ENCODE peak calls at places on chromosome 4, in four cellular contexts. I is K562, M is HL-60, E is GM12878. D is an unnamed sample.

GRCh38 chr4:113094802-113095201 is 45.3 kb downstream of the ANK2 start:
- DNase-seq in I (peak; percentile 22), E (no peak), M (no peak), D (peak; percentile 3)

GRCh38 chr4:124783847-124784246 is 71.3 kb upstream of the ANKRD50 start:
- DNase-seq in M (no peak), E (no peak), I (no peak), D (no peak)

GRCh38 chr4:5836943-5837342 is 55.9 kb downstream of the CRMP1 start:
- DNase-seq in I (no peak), E (no peak), M (no peak), D (no peak)

GRCh38 chr4:78293348-78293747 is 236.2 kb downstream of the FRAS1 start:
- DNase-seq in E (no peak), M (no peak), I (no peak), D (no peak)

GRCh38 chr4:48949518-48950207 is 36.4 kb upstream of the CWH43 start:
- DNase-seq in E (no peak), I (no peak), M (no peak), D (no peak)

GRCh38 chr4:88033309-88033708 is 25.9 kb downstream of the PKD2 start:
- DNase-seq in E (no peak), M (no peak), I (peak; percentile 22), D (peak; percentile 28)

GRCh38 chr4:112173593-112174559 is 28.6 kb downstream of the FAM241A start:
- DNase-seq in I (no peak), M (no peak), E (no peak), D (no peak)

GRCh38 chr4:47068986-47069385 is 37.6 kb downstream of the GABRB1 start:
- DNase-seq in I (no peak), E (no peak), M (no peak), D (no peak)

GRCh38 chr4:38223306-38223705 is 263.1 kb downstream of the PTTG2 start:
- DNase-seq in M (no peak), E (no peak), I (no peak), D (no peak)

GRCh38 chr4:130233377-130234047 is 1137.6 kb downstream of the C4orf33 start:
- DNase-seq in I (no peak), M (no peak), E (peak; percentile 35), D (peak; percentile 0)

GRCh38 chr4:113008726-113009125 is 40.7 kb upstream of the ANK2 start:
- DNase-seq in M (no peak), I (no peak), E (no peak), D (no peak)

GRCh38 chr4:109957227-109957626 is 44.5 kb downstream of the EGF start:
- DNase-seq in M (no peak), E (no peak), I (no peak), D (no peak)

GRCh38 chr4:185542626-185543336 is 7.5 kb upstream of the PDLIM3 start:
- DNase-seq in M (no peak), I (no peak), E (no peak), D (no peak)

GRCh38 chr4:23382880-23383279 is 507.0 kb downstream of the PPARGC1A start:
- DNase-seq in M (peak; percentile 6), I (no peak), E (no peak), D (no peak)

GRCh38 chr4:139761461-139761860 is 95.8 kb downstream of the MGST2 start:
- DNase-seq in E (no peak), M (no peak), I (peak; percentile 18), D (peak; percentile 7)

GRCh38 chr4:182922551-182923284 is 5.5 kb upstream of the DCTD start:
- DNase-seq in E (no peak), I (no peak), M (no peak), D (no peak)

GRCh38 chr4:142155347-142155746 is 519.0 kb downstream of the IL15 start:
- DNase-seq in E (no peak), M (no peak), I (no peak), D (no peak)

GRCh38 chr4:19213388-19213787 is 1038.3 kb upstream of the SLIT2 start:
- DNase-seq in E (no peak), I (no peak), M (no peak), D (no peak)

GRCh38 chr4:76354517-76355473 is 48.3 kb downstream of the STBD1 start:
- DNase-seq in M (peak; percentile 21), E (no peak), I (no peak), D (no peak)

GRCh38 chr4:184481544-184481943 is 7.2 kb upstream of the IRF2 start:
- DNase-seq in I (no peak), M (no peak), E (no peak), D (no peak)

GRCh38 chr4:152273343-152273742 is 262.5 kb downstream of the FBXW7 start:
- DNase-seq in E (no peak), I (no peak), M (no peak), D (no peak)

GRCh38 chr4:110904435-110905050 is 281.7 kb upstream of the PITX2 start:
- DNase-seq in M (no peak), E (no peak), I (no peak), D (no peak)

GRCh38 chr4:169940460-169940859 is 85.7 kb downstream of the MFAP3L start:
- DNase-seq in M (no peak), I (no peak), E (no peak), D (no peak)

GRCh38 chr4:75653845-75654503 is 19.2 kb downstream of the G3BP2 start:
- DNase-seq in M (no peak), I (no peak), E (no peak), D (no peak)

GRCh38 chr4:74111576-74111975 is 12.6 kb upstream of the CXCL2 start:
- DNase-seq in E (no peak), M (no peak), I (no peak), D (no peak)

GRCh38 chr4:26263165-26263564 is 57.6 kb upstream of the RBPJ start:
- DNase-seq in E (no peak), M (no peak), I (peak; percentile 74), D (no peak)

GRCh38 chr4:174317531-174317930 is 33.8 kb downstream of the CEP44 start:
- DNase-seq in M (no peak), I (no peak), E (no peak), D (no peak)

GRCh38 chr4:79331126-79331876 is 5.4 kb upstream of the NAA11 start:
- DNase-seq in M (peak; percentile 5), I (no peak), E (no peak), D (no peak)

GRCh38 chr4:168514249-168514852 is 17.5 kb downstream of the PALLD start:
- DNase-seq in M (no peak), E (no peak), I (peak; percentile 12), D (peak; percentile 5)

GRCh38 chr4:11597506-11597905 is 168.8 kb upstream of the HS3ST1 start:
- DNase-seq in M (no peak), I (no peak), E (no peak), D (no peak)

DNA sequence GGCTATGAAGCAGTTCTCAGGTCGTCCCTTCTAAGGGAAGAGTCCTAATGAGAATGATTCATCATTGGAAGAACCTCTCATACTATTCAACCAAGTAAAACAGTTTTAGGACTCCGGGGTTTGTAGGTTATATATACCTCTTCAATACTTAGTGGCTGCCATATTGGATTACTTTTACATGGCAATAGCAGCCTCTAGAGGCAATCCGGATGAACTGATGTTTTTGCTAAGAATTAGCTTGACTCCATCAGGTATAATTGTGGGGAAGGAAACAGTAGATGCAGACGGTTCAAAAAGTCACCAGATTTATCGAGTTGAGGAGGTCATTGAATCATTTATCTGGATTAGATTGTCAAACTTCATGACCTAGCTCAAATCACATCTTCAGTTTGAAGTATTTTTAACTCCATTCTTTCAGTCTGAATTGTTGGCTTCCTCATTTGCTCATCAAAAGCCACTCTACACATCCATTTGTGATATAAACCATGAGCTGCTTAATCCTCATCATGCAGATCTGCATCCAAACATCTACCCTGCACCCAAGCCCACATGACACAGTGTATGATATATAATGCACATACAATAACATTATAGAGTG is 28.4 kb downstream of the GUCY1B1 start:
- DNase-seq in I (no peak), M (no peak), E (peak; percentile 19), D (no peak)
- TF ChIP-seq SPI1 in I (no peak), M (no peak), E (no peak), D (no peak)

DNA sequence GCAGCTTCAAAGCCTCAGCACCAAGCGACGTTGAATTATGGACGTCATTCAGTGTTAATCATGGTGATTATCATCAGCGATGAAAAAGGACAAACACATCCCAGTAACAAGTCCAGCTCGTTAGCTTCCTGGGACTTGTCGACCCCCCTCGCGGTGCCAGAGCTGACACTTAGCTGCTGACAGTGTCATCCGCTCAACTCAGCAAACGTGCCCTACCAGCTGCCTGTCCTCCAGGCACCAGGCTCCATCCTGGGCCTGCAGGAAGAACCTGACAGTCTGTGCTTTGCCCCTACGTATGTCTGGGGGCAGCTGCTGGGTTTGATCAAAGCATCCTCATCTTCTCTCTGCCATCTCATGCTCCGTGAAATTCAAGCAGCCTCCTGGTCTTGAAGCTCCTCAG is 137.0 kb upstream of the PSAPL1 start:
- DNase-seq in M (no peak), I (no peak), E (no peak), D (no peak)
- TF ChIP-seq SPI1 in M (no peak), I (no peak), E (no peak), D (no peak)

GRCh38 chr4:82777857-82778525 is 20.6 kb downstream of the SCD5 start:
- DNase-seq in M (no peak), E (no peak), I (no peak), D (no peak)
- TF ChIP-seq SPI1 in M (no peak), E (no peak), I (no peak), D (no peak)

GRCh38 chr4:15690020-15690809 is 8.6 kb downstream of the FAM200B start:
- DNase-seq in I (no peak), E (no peak), M (peak; percentile 80), D (no peak)
- TF ChIP-seq SPI1 in I (no peak), E (no peak), M (no peak), D (no peak)

GRCh38 chr4:16582526-16582925 is 315.9 kb downstream of the LDB2 start:
- DNase-seq in I (peak; percentile 21), M (no peak), E (no peak), D (no peak)
- TF ChIP-seq SPI1 in I (peak; percentile 64), M (no peak), E (no peak), D (no peak)